ENCODE peak calls at places on chromosomes 5 and 9, in five cellular contexts. One of them, this sample, is unnamed.

GRCh38 chr5:53095931-53096525 is 13.5 kb downstream of the MOCS2 start:
- DNase-seq in T-helper 9 cell: peak; percentile 57
- DNase-seq in stomach: peak; percentile 68
- DNase-seq in activated CD8-positive, alpha-beta memory T cell treated with anti-CD3 and anti-CD28 coated beads, Interleukin-2, amount 50 U/mL, for 4 hours: peak; percentile 66
- DNase-seq in SW480: peak; percentile 29
- DNase-seq in this sample: peak; percentile 75

GRCh38 chr5:125550237-125550636 is 803.8 kb upstream of the ZNF608 start:
- DNase-seq in T-helper 9 cell: no peak
- DNase-seq in stomach: no peak
- DNase-seq in activated CD8-positive, alpha-beta memory T cell treated with anti-CD3 and anti-CD28 coated beads, Interleukin-2, amount 50 U/mL, for 4 hours: no peak
- DNase-seq in SW480: no peak
- DNase-seq in this sample: no peak

GRCh38 chr5:111954516-111955337 is 197.7 kb upstream of the NREP start:
- DNase-seq in T-helper 9 cell: no peak
- DNase-seq in stomach: no peak
- DNase-seq in activated CD8-positive, alpha-beta memory T cell treated with anti-CD3 and anti-CD28 coated beads, Interleukin-2, amount 50 U/mL, for 4 hours: no peak
- DNase-seq in SW480: no peak
- DNase-seq in this sample: no peak

GRCh38 chr5:114411380-114411931 is 49.6 kb downstream of the KCNN2 start:
- DNase-seq in T-helper 9 cell: no peak
- DNase-seq in stomach: no peak
- DNase-seq in activated CD8-positive, alpha-beta memory T cell treated with anti-CD3 and anti-CD28 coated beads, Interleukin-2, amount 50 U/mL, for 4 hours: no peak
- DNase-seq in SW480: no peak
- DNase-seq in this sample: no peak

GRCh38 chr5:73370620-73371583 is 77.7 kb downstream of the FOXD1 start:
- DNase-seq in T-helper 9 cell: no peak
- DNase-seq in stomach: no peak
- DNase-seq in activated CD8-positive, alpha-beta memory T cell treated with anti-CD3 and anti-CD28 coated beads, Interleukin-2, amount 50 U/mL, for 4 hours: no peak
- DNase-seq in SW480: peak; percentile 47
- DNase-seq in this sample: no peak

GRCh38 chr9:32716439-32716838 is 66.9 kb upstream of the TMEM215 start:
- DNase-seq in T-helper 9 cell: no peak
- DNase-seq in stomach: no peak
- DNase-seq in activated CD8-positive, alpha-beta memory T cell treated with anti-CD3 and anti-CD28 coated beads, Interleukin-2, amount 50 U/mL, for 4 hours: no peak
- DNase-seq in SW480: no peak
- DNase-seq in this sample: no peak

GRCh38 chr5:170571885-170572284 is 68.1 kb downstream of the KCNIP1 start:
- DNase-seq in T-helper 9 cell: no peak
- DNase-seq in stomach: no peak
- DNase-seq in activated CD8-positive, alpha-beta memory T cell treated with anti-CD3 and anti-CD28 coated beads, Interleukin-2, amount 50 U/mL, for 4 hours: no peak
- DNase-seq in SW480: no peak
- DNase-seq in this sample: no peak

GRCh38 chr5:180785794-180786221 is 16.8 kb downstream of the MGAT1 start:
- DNase-seq in T-helper 9 cell: no peak
- DNase-seq in stomach: peak; percentile 60
- DNase-seq in activated CD8-positive, alpha-beta memory T cell treated with anti-CD3 and anti-CD28 coated beads, Interleukin-2, amount 50 U/mL, for 4 hours: no peak
- DNase-seq in SW480: no peak
- DNase-seq in this sample: peak; percentile 59

GRCh38 chr5:57825026-57825683 is 342.5 kb upstream of the ACTBL2 start:
- DNase-seq in T-helper 9 cell: no peak
- DNase-seq in stomach: no peak
- DNase-seq in activated CD8-positive, alpha-beta memory T cell treated with anti-CD3 and anti-CD28 coated beads, Interleukin-2, amount 50 U/mL, for 4 hours: no peak
- DNase-seq in SW480: peak; percentile 77
- DNase-seq in this sample: no peak

GRCh38 chr5:147055304-147055826 is 176.8 kb upstream of the PPP2R2B start:
- DNase-seq in T-helper 9 cell: no peak
- DNase-seq in stomach: no peak
- DNase-seq in activated CD8-positive, alpha-beta memory T cell treated with anti-CD3 and anti-CD28 coated beads, Interleukin-2, amount 50 U/mL, for 4 hours: no peak
- DNase-seq in SW480: no peak
- DNase-seq in this sample: no peak

GRCh38 chr5:137754236-137754960 is at the start of gene HNRNPA0:
- DNase-seq in T-helper 9 cell: peak; percentile 95
- DNase-seq in stomach: peak; percentile 98
- DNase-seq in activated CD8-positive, alpha-beta memory T cell treated with anti-CD3 and anti-CD28 coated beads, Interleukin-2, amount 50 U/mL, for 4 hours: peak; percentile 98
- DNase-seq in SW480: peak; percentile 97
- DNase-seq in this sample: peak; percentile 98

GRCh38 chr5:141747152-141747640 is 65.2 kb upstream of the ARAP3 start:
- DNase-seq in T-helper 9 cell: no peak
- DNase-seq in stomach: peak; percentile 78
- DNase-seq in activated CD8-positive, alpha-beta memory T cell treated with anti-CD3 and anti-CD28 coated beads, Interleukin-2, amount 50 U/mL, for 4 hours: no peak
- DNase-seq in SW480: peak; percentile 35
- DNase-seq in this sample: peak; percentile 77

GRCh38 chr9:87812375-87813118 is 70.1 kb upstream of the SPATA31E1 start:
- DNase-seq in T-helper 9 cell: no peak
- DNase-seq in stomach: no peak
- DNase-seq in activated CD8-positive, alpha-beta memory T cell treated with anti-CD3 and anti-CD28 coated beads, Interleukin-2, amount 50 U/mL, for 4 hours: no peak
- DNase-seq in SW480: peak; percentile 7
- DNase-seq in this sample: no peak

GRCh38 chr5:77448831-77449230 is 43.3 kb downstream of the WDR41 start:
- DNase-seq in T-helper 9 cell: no peak
- DNase-seq in stomach: no peak
- DNase-seq in activated CD8-positive, alpha-beta memory T cell treated with anti-CD3 and anti-CD28 coated beads, Interleukin-2, amount 50 U/mL, for 4 hours: no peak
- DNase-seq in SW480: no peak
- DNase-seq in this sample: no peak

GRCh38 chr5:55226027-55226933 is 835 bp downstream of the MCIDAS start:
- DNase-seq in T-helper 9 cell: no peak
- DNase-seq in stomach: peak; percentile 63
- DNase-seq in activated CD8-positive, alpha-beta memory T cell treated with anti-CD3 and anti-CD28 coated beads, Interleukin-2, amount 50 U/mL, for 4 hours: peak; percentile 54
- DNase-seq in SW480: peak; percentile 84
- DNase-seq in this sample: peak; percentile 66

GRCh38 chr9:8205580-8205979 is 406.0 kb upstream of the DMAC1 start:
- DNase-seq in T-helper 9 cell: no peak
- DNase-seq in stomach: no peak
- DNase-seq in activated CD8-positive, alpha-beta memory T cell treated with anti-CD3 and anti-CD28 coated beads, Interleukin-2, amount 50 U/mL, for 4 hours: no peak
- DNase-seq in SW480: no peak
- DNase-seq in this sample: no peak

GRCh38 chr5:153979015-153979414 is 59.7 kb downstream of the FAM114A2 start:
- DNase-seq in T-helper 9 cell: no peak
- DNase-seq in stomach: no peak
- DNase-seq in activated CD8-positive, alpha-beta memory T cell treated with anti-CD3 and anti-CD28 coated beads, Interleukin-2, amount 50 U/mL, for 4 hours: no peak
- DNase-seq in SW480: peak; percentile 41
- DNase-seq in this sample: no peak

GRCh38 chr5:151686673-151687378 is at the start of gene SPARC:
- DNase-seq in T-helper 9 cell: no peak
- DNase-seq in stomach: no peak
- DNase-seq in activated CD8-positive, alpha-beta memory T cell treated with anti-CD3 and anti-CD28 coated beads, Interleukin-2, amount 50 U/mL, for 4 hours: no peak
- DNase-seq in SW480: no peak
- DNase-seq in this sample: peak; percentile 82

GRCh38 chr9:15513335-15513734 is 2.6 kb upstream of the PSIP1 start:
- DNase-seq in T-helper 9 cell: no peak
- DNase-seq in stomach: no peak
- DNase-seq in activated CD8-positive, alpha-beta memory T cell treated with anti-CD3 and anti-CD28 coated beads, Interleukin-2, amount 50 U/mL, for 4 hours: no peak
- DNase-seq in SW480: peak; percentile 2
- DNase-seq in this sample: no peak

GRCh38 chr5:181189363-181189961 is 15.5 kb downstream of the TRIM7 start:
- DNase-seq in T-helper 9 cell: peak; percentile 34
- DNase-seq in stomach: no peak
- DNase-seq in activated CD8-positive, alpha-beta memory T cell treated with anti-CD3 and anti-CD28 coated beads, Interleukin-2, amount 50 U/mL, for 4 hours: peak; percentile 56
- DNase-seq in SW480: no peak
- DNase-seq in this sample: no peak

GRCh38 chr5:53479656-53480473 is 564 bp upstream of the FST start:
- DNase-seq in T-helper 9 cell: no peak
- DNase-seq in stomach: peak; percentile 52
- DNase-seq in activated CD8-positive, alpha-beta memory T cell treated with anti-CD3 and anti-CD28 coated beads, Interleukin-2, amount 50 U/mL, for 4 hours: peak; percentile 25
- DNase-seq in SW480: no peak
- DNase-seq in this sample: peak; percentile 63

GRCh38 chr9:3894764-3895163 is 369.0 kb upstream of the RFX3 start:
- DNase-seq in T-helper 9 cell: no peak
- DNase-seq in stomach: no peak
- DNase-seq in activated CD8-positive, alpha-beta memory T cell treated with anti-CD3 and anti-CD28 coated beads, Interleukin-2, amount 50 U/mL, for 4 hours: no peak
- DNase-seq in SW480: no peak
- DNase-seq in this sample: no peak

GRCh38 chr9:804026-804425 is 37.5 kb upstream of the DMRT1 start:
- DNase-seq in T-helper 9 cell: no peak
- DNase-seq in stomach: no peak
- DNase-seq in activated CD8-positive, alpha-beta memory T cell treated with anti-CD3 and anti-CD28 coated beads, Interleukin-2, amount 50 U/mL, for 4 hours: no peak
- DNase-seq in SW480: no peak
- DNase-seq in this sample: no peak

GRCh38 chr5:135625061-135625460 is 46.3 kb upstream of the CXCL14 start:
- DNase-seq in T-helper 9 cell: no peak
- DNase-seq in stomach: no peak
- DNase-seq in activated CD8-positive, alpha-beta memory T cell treated with anti-CD3 and anti-CD28 coated beads, Interleukin-2, amount 50 U/mL, for 4 hours: no peak
- DNase-seq in SW480: no peak
- DNase-seq in this sample: no peak